ENCODE peak calls at places on chromosome 15, in seven cellular contexts. W is Calu3; Y is activated CD4-positive, alpha-beta T cell treated with anti-CD3 and anti-CD28 coated beads for 24 hours; G is left cardiac atrium; N is NCI-H524 treated with DMSO at 0.1 percent for 48 hours; P is COR-L47; K is stimulated activated CD4-positive, alpha-beta T cell treated with anti-CD3 and anti-CD28 coated beads, Interleukin-15, amount 100 ng/mL, for 1 hour. X is an unnamed sample.

GRCh38 chr15:35115155-35115725 is 30.1 kb upstream of the NANOGP8 start:
- DNase-seq in W (no peak), Y (no peak), G (no peak), N (no peak), P (peak; percentile 86), K (no peak), X (no peak)

GRCh38 chr15:70196314-70197291 is 98.9 kb upstream of the TLE3 start:
- DNase-seq in W (peak; percentile 73), Y (peak; percentile 20), G (peak; percentile 50), N (peak; percentile 97), P (peak; percentile 85), K (peak; percentile 4), X (peak; percentile 88)

GRCh38 chr15:78932216-78932808 is 12.5 kb downstream of the CTSH start:
- DNase-seq in W (no peak), Y (no peak), G (no peak), N (no peak), P (no peak), K (no peak), X (no peak)

GRCh38 chr15:60255390-60255789 is 142.4 kb downstream of the ANXA2 start:
- DNase-seq in W (peak; percentile 55), Y (no peak), G (no peak), N (no peak), P (no peak), K (no peak), X (no peak)

GRCh38 chr15:68767833-68768232 is 52.9 kb downstream of the ANP32A start:
- DNase-seq in W (no peak), Y (no peak), G (no peak), N (no peak), P (no peak), K (no peak), X (no peak)

GRCh38 chr15:25065876-25066275 is 111.1 kb downstream of the SNRPN start:
- DNase-seq in W (no peak), Y (no peak), G (no peak), N (no peak), P (no peak), K (no peak), X (no peak)

GRCh38 chr15:101672298-101672697 is 20.1 kb upstream of the TM2D3 start:
- DNase-seq in W (no peak), Y (no peak), G (peak; percentile 23), N (no peak), P (no peak), K (no peak), X (no peak)

GRCh38 chr15:63389902-63390301 is 8.3 kb upstream of the CA12 start:
- DNase-seq in W (peak; percentile 98), Y (no peak), G (no peak), N (no peak), P (peak; percentile 96), K (no peak), X (no peak)

GRCh38 chr15:64930778-64931240 is 19.1 kb downstream of the ANKDD1A start:
- DNase-seq in W (peak; percentile 35), Y (no peak), G (no peak), N (no peak), P (no peak), K (no peak), X (no peak)

GRCh38 chr15:19973718-19974117 is 567.9 kb downstream of the GOLGA6L6 start:
- DNase-seq in W (no peak), Y (peak; percentile 1), G (no peak), N (no peak), P (no peak), K (peak; percentile 3), X (no peak)

GRCh38 chr15:40968290-40969085 is 15.2 kb downstream of the CHAC1 start:
- DNase-seq in W (no peak), Y (no peak), G (no peak), N (no peak), P (no peak), K (no peak), X (no peak)

GRCh38 chr15:55546718-55547117 is 38.7 kb upstream of the DNAAF4 start:
- DNase-seq in W (peak; percentile 40), Y (no peak), G (no peak), N (no peak), P (no peak), K (no peak), X (no peak)

GRCh38 chr15:75843618-75844610 is 667 bp downstream of the UBE2Q2 start:
- DNase-seq in W (peak; percentile 69), Y (peak; percentile 29), G (peak; percentile 62), N (peak; percentile 67), P (peak; percentile 52), K (peak; percentile 31), X (peak; percentile 79)

GRCh38 chr15:64460737-64461576 is 579 bp downstream of the ZNF609 start:
- DNase-seq in W (peak; percentile 26), Y (no peak), G (no peak), N (no peak), P (peak; percentile 67), K (no peak), X (peak; percentile 60)

GRCh38 chr15:69578792-69579587 is 126.4 kb downstream of the RPLP1 start:
- DNase-seq in W (peak; percentile 85), Y (no peak), G (peak; percentile 56), N (no peak), P (no peak), K (no peak), X (no peak)

GRCh38 chr15:32717290-32718081 is at the start of gene GREM1:
- DNase-seq in W (no peak), Y (no peak), G (no peak), N (no peak), P (no peak), K (no peak), X (peak; percentile 90)

GRCh38 chr15:27082526-27082925 is 111.5 kb downstream of the GABRG3 start:
- DNase-seq in W (no peak), Y (no peak), G (no peak), N (no peak), P (no peak), K (no peak), X (no peak)

GRCh38 chr15:48463366-48463880 is 132.2 kb downstream of the DUT start:
- DNase-seq in W (no peak), Y (no peak), G (no peak), N (no peak), P (no peak), K (no peak), X (no peak)

GRCh38 chr15:95734422-95735316 is 595.8 kb upstream of the NR2F2 start:
- DNase-seq in W (no peak), Y (no peak), G (no peak), N (no peak), P (no peak), K (no peak), X (no peak)

GRCh38 chr15:58380280-58380945 is 51.4 kb upstream of the LIPC start:
- DNase-seq in W (no peak), Y (no peak), G (peak; percentile 44), N (no peak), P (no peak), K (no peak), X (no peak)

GRCh38 chr15:99518191-99518590 is 47.6 kb upstream of the MEF2A start:
- DNase-seq in W (no peak), Y (no peak), G (no peak), N (no peak), P (no peak), K (no peak), X (no peak)

GRCh38 chr15:71588746-71589145 is 221.6 kb upstream of the NR2E3 start:
- DNase-seq in W (peak; percentile 27), Y (no peak), G (no peak), N (no peak), P (no peak), K (no peak), X (no peak)

GRCh38 chr15:80509800-80510199 is 105.6 kb downstream of the ARNT2 start:
- DNase-seq in W (no peak), Y (no peak), G (no peak), N (no peak), P (no peak), K (no peak), X (no peak)

GRCh38 chr15:44194397-44195150 is 497 bp downstream of the FRMD5 start:
- DNase-seq in W (peak; percentile 76), Y (peak; percentile 15), G (peak; percentile 35), N (no peak), P (peak; percentile 70), K (peak; percentile 24), X (no peak)

GRCh38 chr15:36358094-36358961 is 221.1 kb upstream of the CDIN1 start:
- DNase-seq in W (no peak), Y (no peak), G (no peak), N (no peak), P (no peak), K (no peak), X (no peak)

GRCh38 chr15:81410318-81410753 is 36.3 kb upstream of the TMC3 start:
- DNase-seq in W (peak; percentile 46), Y (no peak), G (peak; percentile 60), N (peak; percentile 56), P (peak; percentile 67), K (no peak), X (peak; percentile 63)

X was measured in ecto neural progenitor cell.